ENCODE peak calls at places on chromosomes 4 and X, in six cellular contexts. A is spleen, E is SK-N-SH, N is breast epithelium, V is GM23338, P is HepG2. B is an unnamed sample. For H3K4me1, the result is how much of the 10 kb centered on the place peaks cover.

GRCh38 chr4:175419120-175419774 is 392.8 kb downstream of the GPM6A start:
- DNase-seq in N (no peak), E (no peak), V (no peak), A (no peak), P (peak), B (no peak)

GRCh38 chr4:105979506-105979905 is 84.2 kb downstream of the NPNT start:
- DNase-seq in V (no peak), E (no peak), A (no peak), P (no peak), N (no peak), B (no peak)

GRCh38 chr4:6956087-6956433 is 46.4 kb downstream of the TBC1D14 start:
- DNase-seq in E (peak), V (no peak), P (no peak), A (no peak), N (peak), B (peak)

GRCh38 chrX:122094611-122095010 is 1047.2 kb downstream of the GLUD2 start:
- DNase-seq in E (no peak), P (no peak), V (no peak), N (no peak), A (no peak), B (no peak)

GRCh38 chr4:55673424-55673823 is 37.3 kb upstream of the NMU start:
- DNase-seq in A (no peak), E (no peak), P (no peak), N (no peak), V (no peak), B (no peak)

GRCh38 chr4:113961322-113961698 is 18.1 kb downstream of the ARSJ start:
- DNase-seq in N (no peak), A (no peak), V (no peak), P (no peak), E (no peak), B (no peak)

GRCh38 chrX:96183843-96184242 is 500.8 kb upstream of the DIAPH2 start:
- DNase-seq in P (no peak), V (peak), A (no peak), N (no peak), E (no peak), B (no peak)

GRCh38 chrX:152070186-152070585 is 68.2 kb downstream of the MAGEA10 start:
- DNase-seq in P (no peak), V (no peak), N (no peak), A (no peak), E (no peak), B (no peak)

GRCh38 chrX:45849261-45849660 is 648.6 kb upstream of the DIPK2B start:
- DNase-seq in A (no peak), P (peak), N (no peak), V (peak), E (peak), B (no peak)

DNA sequence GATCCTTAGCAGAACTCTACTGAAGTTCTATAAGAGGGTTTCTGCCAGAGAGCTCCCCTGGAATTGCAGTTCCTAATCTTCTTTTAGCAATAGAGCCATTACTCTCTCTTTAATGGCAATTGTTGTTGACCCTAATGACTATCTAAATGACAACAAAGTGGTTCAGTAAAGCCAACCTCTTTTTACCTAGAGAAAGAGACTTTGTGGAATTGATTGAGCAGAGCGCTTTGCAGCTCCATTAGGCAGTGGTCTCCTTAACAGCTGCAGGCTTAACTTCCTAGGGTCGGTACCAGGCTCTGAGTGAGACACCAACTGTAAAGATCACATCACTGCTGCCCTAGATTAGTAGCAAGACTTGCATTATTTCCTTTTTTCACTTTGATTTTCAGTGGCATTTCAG is 1472.9 kb upstream of the TENM3 start:
- DNase-seq in V (no peak), A (no peak), P (no peak), N (no peak), E (no peak), B (no peak)
- H3K4me1 ChIP-seq in V (under half), A (under half), P (under half), N (under half), E (under half), B (under half)

GRCh38 chr4:4549534-4549933 is 7.7 kb upstream of the STX18 start:
- DNase-seq in N (no peak), A (no peak), V (no peak), P (no peak), E (no peak), B (no peak)

GRCh38 chr4:4555916-4556315 is 14.1 kb upstream of the STX18 start:
- DNase-seq in N (no peak), P (peak), E (no peak), V (peak), A (no peak), B (no peak)

GRCh38 chr4:4558881-4559280 is 17.0 kb upstream of the STX18 start:
- DNase-seq in E (no peak), V (no peak), P (no peak), N (no peak), A (no peak), B (no peak)

GRCh38 chr4:4559596-4559995 is 17.7 kb upstream of the STX18 start:
- DNase-seq in P (no peak), V (no peak), A (no peak), N (no peak), E (no peak), B (no peak)

GRCh38 chr4:4554234-4554633 is 12.4 kb upstream of the STX18 start:
- DNase-seq in P (no peak), V (no peak), A (no peak), N (no peak), E (no peak), B (no peak)
- TF ChIP-seq POLR2AphosphoS5 in P (no peak), V (no peak), A (no peak), N (no peak), E (no peak), B (no peak)

DNA sequence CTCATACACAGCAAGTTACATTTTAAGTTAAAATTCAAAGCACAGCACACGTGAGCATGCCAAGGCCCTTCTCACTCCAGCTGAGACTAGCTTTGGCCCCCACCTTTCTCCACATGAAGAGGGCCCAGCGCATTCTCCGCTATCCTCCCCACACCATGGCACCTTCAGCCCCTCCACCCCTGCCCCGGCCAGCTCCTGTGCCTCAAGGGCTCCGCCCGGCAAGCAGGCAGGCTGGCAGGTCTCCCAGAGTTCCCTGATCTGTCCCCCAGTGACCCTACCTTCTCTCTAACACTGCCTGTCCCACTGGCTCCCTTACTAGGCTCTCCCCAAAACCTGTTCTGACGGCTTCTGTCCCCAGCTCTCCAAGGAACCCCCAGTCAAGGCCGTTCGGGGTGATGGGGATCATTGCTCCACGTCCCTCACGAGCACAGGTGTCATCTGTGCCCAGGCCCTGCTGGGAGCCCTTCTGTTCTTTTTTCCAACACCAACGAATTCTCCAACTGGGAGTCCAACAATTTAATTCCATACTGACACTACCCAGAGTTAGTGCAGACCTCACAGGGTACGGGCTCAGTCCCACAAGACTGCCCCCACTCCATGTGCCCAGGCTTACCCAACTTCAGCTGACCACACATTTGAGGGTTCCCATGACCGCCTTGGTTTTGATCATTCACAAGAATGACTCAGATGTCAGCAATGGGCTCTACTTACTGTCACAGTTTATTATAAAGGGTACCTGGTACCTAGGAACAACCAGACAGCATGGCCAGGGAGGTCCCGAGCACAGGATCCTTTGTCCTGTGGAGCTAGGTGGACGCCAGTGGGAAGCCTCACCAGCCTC is 4.2 kb downstream of the LETM1 start:
- DNase-seq in E (no peak), A (peak), V (no peak), N (no peak), P (no peak), B (no peak)
- H3K27ac ChIP-seq in E (no peak), A (no peak), V (no peak), N (no peak), P (no peak), B (no peak)

GRCh38 chr4:183444953-183445543 is 612 bp downstream of the CDKN2AIP start:
- DNase-seq in P (no peak), V (peak), E (peak), A (peak), N (no peak), B (peak)

GRCh38 chr4:183444149-183444952 is at the start of gene CDKN2AIP:
- DNase-seq in P (peak), N (peak), A (peak), V (peak), E (peak), B (peak)

GRCh38 chr4:183441276-183441675 is 3.2 kb upstream of the CDKN2AIP start:
- DNase-seq in V (no peak), A (no peak), E (no peak), P (no peak), N (no peak), B (no peak)

GRCh38 chr4:183447646-183448045 is 3.2 kb downstream of the CDKN2AIP start:
- DNase-seq in P (no peak), N (no peak), V (no peak), E (no peak), A (no peak), B (no peak)

GRCh38 chr4:183443609-183444148 is 757 bp upstream of the CDKN2AIP start:
- DNase-seq in V (peak), E (no peak), A (no peak), N (no peak), P (no peak), B (peak)
- H3K4me1 ChIP-seq in V (under half), E (under half), A (half or more), N (under half), P (half or more), B (half or more)

GRCh38 chr4:98275129-98275528 is 13.9 kb downstream of the RAP1GDS1 start:
- DNase-seq in P (no peak), A (no peak), N (no peak), V (no peak), E (no peak), B (no peak)
- TF ChIP-seq POLR2AphosphoS5 in P (no peak), A (no peak), N (no peak), V (no peak), E (no peak), B (no peak)

GRCh38 chr4:127523369-127523768 is 109.4 kb upstream of the INTU start:
- DNase-seq in P (no peak), E (no peak), V (no peak), N (no peak), A (no peak), B (no peak)
- H3K27ac ChIP-seq in P (no peak), E (no peak), V (no peak), N (no peak), A (no peak), B (no peak)

DNA sequence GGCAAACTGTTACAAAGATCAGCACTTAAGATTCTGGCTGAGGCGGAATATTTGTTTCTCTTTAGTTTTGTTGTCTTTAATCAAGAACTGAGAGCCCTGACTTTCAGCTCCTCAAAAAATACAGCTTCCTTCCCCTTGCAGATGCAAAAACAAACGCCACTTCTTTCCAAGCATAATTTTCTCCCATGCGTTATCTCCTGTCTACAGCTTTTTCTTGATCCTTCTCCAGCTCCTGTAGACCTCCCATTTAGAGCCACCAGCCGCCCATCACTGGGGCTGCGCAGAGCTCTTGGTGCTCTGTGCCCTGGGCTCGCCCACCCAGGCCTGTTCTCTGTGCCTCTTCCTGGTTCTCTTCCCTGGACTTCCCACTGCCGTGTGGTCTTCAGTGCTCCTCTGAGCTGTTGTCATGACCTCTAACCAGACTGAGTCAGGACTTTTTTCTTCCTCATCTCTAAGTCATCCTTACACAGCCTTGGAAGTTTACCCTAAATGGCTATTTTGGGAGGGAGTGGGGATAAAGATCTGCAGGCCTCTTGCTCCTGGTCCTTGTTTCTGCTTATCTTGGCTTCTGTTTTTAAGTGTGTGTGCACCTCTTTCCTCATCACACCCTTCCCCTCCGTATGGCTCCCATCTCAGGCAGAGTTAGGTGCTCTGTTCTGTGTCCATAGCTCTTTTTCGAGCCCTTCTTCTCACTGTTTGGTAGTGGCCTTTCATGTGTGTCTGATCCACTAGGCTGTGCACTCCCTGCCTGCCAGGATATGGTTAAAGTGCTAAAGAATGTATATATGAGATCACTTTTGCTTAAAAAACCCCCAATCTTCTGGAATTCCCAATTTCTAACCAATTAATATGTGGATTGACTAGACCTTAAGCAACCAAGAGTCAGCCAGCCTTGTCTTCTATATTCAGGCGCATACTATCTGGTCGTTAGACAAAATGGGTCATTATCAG is 122.5 kb downstream of the PTTG2 start:
- DNase-seq in V (no peak), N (no peak), P (no peak), A (no peak), E (no peak), B (no peak)
- H3K4me1 ChIP-seq in V (under half), N (under half), P (half or more), A (half or more), E (under half), B (under half)

GRCh38 chrX:136166221-136166855 is 19.0 kb downstream of the FHL1 start:
- DNase-seq in N (no peak), P (no peak), V (peak), E (no peak), A (no peak), B (no peak)
- TF ChIP-seq POLR2AphosphoS5 in N (no peak), P (no peak), V (no peak), E (no peak), A (no peak), B (no peak)

DNA sequence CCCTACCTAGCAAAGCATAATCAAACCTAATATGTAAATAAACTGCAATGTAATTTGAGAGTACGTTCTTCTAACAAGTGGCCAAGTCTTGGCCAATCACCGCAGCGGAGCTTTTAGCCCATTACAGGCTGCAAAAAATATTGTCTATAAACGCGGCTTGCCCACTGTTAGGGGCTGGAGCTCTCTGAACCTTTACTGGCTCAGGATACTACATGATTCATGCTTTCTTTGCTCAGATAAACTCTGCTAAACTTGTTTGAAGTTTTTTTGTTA is 990 bp upstream of the HADH start:
- DNase-seq in E (no peak), P (no peak), V (peak), A (no peak), N (no peak), B (no peak)
- H3K27ac ChIP-seq in E (no peak), P (peak), V (no peak), A (no peak), N (peak), B (peak)

GRCh38 chrX:63751481-63751880 is 33.5 kb downstream of the ARHGEF9 start:
- DNase-seq in P (no peak), A (no peak), E (no peak), N (no peak), V (no peak), B (no peak)
- H3K4me1 ChIP-seq in P (under half), A (under half), E (under half), N (under half), V (under half), B (under half)

B was measured in suprapubic skin.